ENCODE peak calls at places on chromosomes 13 and 19, in four cellular contexts. O is brain microvascular endothelial cell, A is cardiac fibroblast, N is HFF-Myc. Z is an unnamed sample.

GRCh38 chr13:71602327-71602726 is 264.7 kb downstream of the DACH1 start:
- DNase-seq in O (no peak), A (no peak), N (no peak), Z (no peak)

GRCh38 chr13:67048084-67048792 is 181.9 kb downstream of the PCDH9 start:
- DNase-seq in O (peak; percentile 93), A (peak; percentile 84), N (peak; percentile 15), Z (peak; percentile 20)

GRCh38 chr19:46180701-46181385 is 32.8 kb downstream of the IGFL2 start:
- DNase-seq in O (peak; percentile 26), A (peak; percentile 76), N (peak; percentile 31), Z (no peak)

GRCh38 chr19:17058236-17058635 is 17.0 kb downstream of the HAUS8 start:
- DNase-seq in O (no peak), A (peak; percentile 46), N (no peak), Z (no peak)

GRCh38 chr19:32373614-32374295 is 28.3 kb downstream of the ZNF507 start:
- DNase-seq in O (peak; percentile 100), A (peak; percentile 99), N (peak; percentile 96), Z (peak; percentile 100)

GRCh38 chr13:98826156-98826555 is 73.7 kb upstream of the SLC15A1 start:
- DNase-seq in O (no peak), A (no peak), N (no peak), Z (no peak)

GRCh38 chr19:9498183-9498902 is at the start of gene ZNF560:
- DNase-seq in O (peak; percentile 20), A (peak; percentile 67), N (no peak), Z (no peak)

GRCh38 chr19:55545443-55545842 is at the start of gene SBK3:
- DNase-seq in O (no peak), A (no peak), N (no peak), Z (no peak)

GRCh38 chr19:37914908-37915307 is 7.9 kb downstream of the SIPA1L3 start:
- DNase-seq in O (no peak), A (no peak), N (no peak), Z (no peak)

GRCh38 chr13:77460195-77460594 is 75.3 kb upstream of the SCEL start:
- DNase-seq in O (no peak), A (no peak), N (no peak), Z (no peak)

GRCh38 chr19:16001481-16002312 is 52.9 kb downstream of the OR10H4 start:
- DNase-seq in O (peak; percentile 54), A (peak; percentile 78), N (peak; percentile 14), Z (no peak)

GRCh38 chr13:21225841-21226581 is 49.6 kb downstream of the MRPL57 start:
- DNase-seq in O (no peak), A (no peak), N (no peak), Z (no peak)

GRCh38 chr13:20492641-20493040 is 33.0 kb downstream of the CRYL1 start:
- DNase-seq in O (peak; percentile 15), A (peak; percentile 75), N (no peak), Z (peak; percentile 19)

GRCh38 chr19:50679177-50680125 is 30.2 kb downstream of the C19orf81 start:
- DNase-seq in O (peak; percentile 59), A (peak; percentile 71), N (peak; percentile 31), Z (no peak)

GRCh38 chr19:31448221-31448657 is 99.0 kb upstream of the TSHZ3 start:
- DNase-seq in O (peak; percentile 65), A (peak; percentile 93), N (peak; percentile 42), Z (no peak)

GRCh38 chr13:29849071-29849541 is 1.3 kb downstream of the UBL3 start:
- DNase-seq in O (peak; percentile 17), A (peak; percentile 54), N (no peak), Z (no peak)

GRCh38 chr19:30214651-30215051 is 157.5 kb upstream of the ZNF536 start:
- DNase-seq in O (no peak), A (no peak), N (no peak), Z (no peak)

GRCh38 chr13:94173312-94173854 is 306.1 kb downstream of the DCT start:
- DNase-seq in O (peak; percentile 72), A (peak; percentile 56), N (no peak), Z (no peak)

GRCh38 chr19:45767410-45767880 is 1.6 kb downstream of the SIX5 start:
- DNase-seq in O (peak; percentile 79), A (peak; percentile 87), N (no peak), Z (no peak)

DNA sequence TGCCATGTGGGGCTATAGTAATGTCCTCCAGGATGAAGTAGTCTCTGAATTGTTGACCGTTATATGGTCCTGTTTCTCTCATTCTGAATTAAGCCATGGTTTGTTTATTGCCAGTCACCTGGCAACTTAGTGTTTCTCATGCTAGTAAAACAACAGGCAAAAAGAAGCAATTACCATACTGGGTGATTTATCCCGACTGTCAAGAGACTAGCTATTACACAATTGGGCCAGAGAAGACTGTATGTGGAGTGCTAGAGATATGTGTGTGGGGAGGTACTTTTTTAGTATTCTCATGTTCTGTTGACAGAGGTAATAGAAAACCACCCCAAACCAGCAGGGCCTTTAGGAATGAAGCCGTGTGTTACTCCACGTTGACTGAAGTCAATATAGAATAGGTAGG is 258.2 kb downstream of the TDRD3 start:
- DNase-seq in O (no peak), A (no peak), N (no peak), Z (no peak)
- H3K4me3 ChIP-seq in O (no peak overlapping the region), A (no peak overlapping the region), N (no peak overlapping the region), Z (no peak overlapping the region)

GRCh38 chr13:56755181-56755580 is 385.5 kb upstream of the PRR20A start:
- DNase-seq in O (no peak), A (no peak), N (no peak), Z (no peak)
- TF ChIP-seq CTCF in O (no peak), A (no peak), N (no peak), Z (peak; percentile 42)

GRCh38 chr19:49362048-49362925 is at the start of gene TEAD2:
- DNase-seq in O (peak; percentile 24), A (peak; percentile 38), N (no peak), Z (no peak)
- H3K4me3 ChIP-seq in O (peak within 1 kb of the TSS; percentile 91), A (peak within 1 kb of the TSS; percentile 80), N (peak within 1 kb of the TSS; percentile 89), Z (peak within 1 kb of the TSS; percentile 76)

DNA sequence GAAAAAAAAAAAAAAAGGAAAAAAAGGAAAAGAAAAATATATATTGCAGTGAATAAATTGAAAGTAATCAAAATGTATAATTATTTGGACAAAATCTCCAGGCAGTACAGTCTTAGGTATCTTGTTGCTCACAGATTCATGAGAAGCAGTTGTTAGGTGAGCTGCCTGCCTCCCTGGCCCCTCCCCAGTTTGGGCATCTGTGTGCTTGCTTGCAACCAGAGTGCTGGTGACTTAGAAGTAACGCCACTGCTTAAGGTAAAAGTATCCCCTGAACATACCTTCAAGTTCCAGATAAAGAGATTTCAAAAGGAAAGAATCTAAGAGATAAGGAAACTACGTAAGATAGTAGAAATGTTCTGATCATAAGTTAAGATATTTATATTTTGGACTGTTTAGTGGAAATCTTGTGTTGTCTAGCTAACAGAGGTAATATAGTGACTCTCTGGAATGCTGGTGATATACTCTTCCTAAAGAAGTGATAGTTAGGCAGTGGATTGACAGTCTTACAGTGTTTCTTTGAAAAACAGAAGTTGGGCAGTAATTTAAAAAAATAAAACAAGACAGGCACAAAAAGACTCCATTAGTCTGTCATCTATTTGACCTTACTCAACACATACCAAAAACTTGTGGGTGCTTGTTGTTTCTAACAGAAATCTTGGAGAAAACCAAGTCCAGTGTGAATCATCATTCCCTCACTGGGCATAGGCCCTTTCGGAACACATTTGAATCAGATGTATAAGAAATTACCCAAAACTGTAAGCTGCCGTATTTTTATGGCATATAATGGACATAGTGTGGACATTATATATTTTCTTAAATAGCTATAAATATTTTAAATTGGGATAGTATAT is 38.3 kb upstream of the KCTD4 start:
- DNase-seq in O (peak; percentile 46), A (peak; percentile 70), N (no peak), Z (no peak)
- TF ChIP-seq CTCF in O (no peak), A (no peak), N (no peak), Z (no peak)

GRCh38 chr19:39319892-39320168 is 833 bp downstream of the LRFN1 start:
- DNase-seq in O (no peak), A (no peak), N (no peak), Z (no peak)
- H3K4me3 ChIP-seq in O (peak overlapping the region; percentile 52), A (no peak overlapping the region), N (peak overlapping the region; percentile 77), Z (no peak overlapping the region)

DNA sequence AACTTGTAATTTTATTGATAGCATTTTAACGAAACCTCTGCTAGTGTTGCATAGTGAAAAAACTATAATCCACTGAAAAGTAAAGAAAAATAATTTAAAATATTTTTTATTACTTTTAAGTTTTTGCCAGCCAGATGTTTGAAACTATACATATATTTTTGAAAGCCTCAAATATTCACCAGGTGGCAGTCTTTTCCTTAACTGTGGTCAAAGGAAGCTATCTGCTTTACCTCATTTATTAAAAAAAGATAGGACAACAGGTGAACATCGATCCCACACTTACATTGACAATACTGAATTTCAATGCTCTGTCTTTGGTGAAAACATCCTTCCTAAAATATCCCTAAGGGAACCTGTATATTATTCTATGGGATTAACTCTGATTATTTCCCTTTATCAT is 100.5 kb downstream of the TRPC4 start:
- DNase-seq in O (no peak), A (peak; percentile 22), N (no peak), Z (no peak)
- TF ChIP-seq CTCF in O (peak; percentile 4), A (peak; percentile 35), N (no peak), Z (peak; percentile 48)

GRCh38 chr19:48396010-48396870 is 2.8 kb downstream of the GRIN2D start:
- DNase-seq in O (no peak), A (no peak), N (no peak), Z (no peak)

GRCh38 chr19:48394331-48395169 is 1.1 kb downstream of the GRIN2D start:
- DNase-seq in O (no peak), A (no peak), N (no peak), Z (no peak)

GRCh38 chr19:48393559-48394330 is at the start of gene GRIN2D:
- DNase-seq in O (no peak), A (peak; percentile 29), N (no peak), Z (no peak)

GRCh38 chr19:48395499-48395898 is 2.0 kb downstream of the GRIN2D start:
- DNase-seq in O (no peak), A (no peak), N (no peak), Z (no peak)

GRCh38 chr19:48395170-48395455 is 1.6 kb downstream of the GRIN2D start:
- DNase-seq in O (no peak), A (no peak), N (no peak), Z (no peak)
- H3K4me3 ChIP-seq in O (no peak overlapping the region), A (no peak overlapping the region), N (no peak overlapping the region), Z (no peak overlapping the region)

DNA sequence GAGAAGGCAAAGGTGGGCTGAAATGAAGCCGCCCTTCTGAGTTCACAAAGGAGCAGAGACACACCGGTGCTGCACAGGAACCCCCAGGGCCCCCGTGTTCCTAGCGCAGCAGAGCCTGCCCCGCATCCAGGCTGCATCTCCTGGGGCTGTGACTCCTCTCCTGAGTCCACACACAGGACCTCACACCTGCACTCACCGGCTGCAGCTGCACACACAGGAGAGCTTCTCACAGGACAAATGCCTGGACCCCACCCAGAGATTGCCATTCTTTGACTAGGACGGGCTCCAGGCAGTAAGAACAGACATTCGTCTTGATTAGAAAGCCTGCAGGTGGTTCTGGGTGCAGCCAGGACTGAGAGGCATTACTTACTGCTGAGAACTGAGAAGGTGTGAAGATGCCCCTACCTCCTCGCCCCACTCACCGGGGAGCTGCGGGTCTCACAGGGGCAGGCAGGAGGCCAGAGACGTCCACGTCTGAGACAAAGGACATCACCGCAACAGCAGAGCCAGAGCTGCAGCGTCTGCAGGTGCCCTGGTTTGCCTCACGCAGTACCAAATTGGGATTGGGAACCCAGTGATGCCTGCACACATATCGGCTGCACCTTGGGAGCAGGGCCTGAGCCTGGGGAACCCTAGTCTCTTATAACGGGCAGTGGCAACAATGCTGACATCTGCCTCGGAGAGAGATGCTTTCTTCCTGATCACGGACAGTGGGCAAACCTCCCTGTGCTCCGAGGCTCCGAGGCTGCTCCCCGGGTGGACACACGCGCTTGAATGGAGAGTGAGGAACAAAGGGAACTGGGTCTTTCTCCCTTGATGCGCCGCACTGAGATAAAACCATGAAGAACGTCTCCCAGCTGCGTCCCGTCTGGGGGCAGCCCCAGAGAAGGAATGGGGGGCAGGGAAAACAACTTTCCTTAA is 50.4 kb downstream of the RASA3 start:
- DNase-seq in O (no peak), A (no peak), N (no peak), Z (no peak)
- TF ChIP-seq CTCF in O (no peak), A (no peak), N (no peak), Z (no peak)

GRCh38 chr13:80952158-80952557 is 611.2 kb upstream of the SPRY2 start:
- DNase-seq in O (no peak), A (no peak), N (no peak), Z (no peak)
- H3K4me3 ChIP-seq in O (no peak overlapping the region), A (no peak overlapping the region), N (no peak overlapping the region), Z (no peak overlapping the region)

Z was measured in epithelial cell of proximal tubule.